ENCODE peak calls at places on chromosomes 7 and 10, in five cellular contexts. M is K562, V is A549, P is GM12878, O is HepG2. A is an unnamed sample.

GRCh38 chr7:42736931-42737330 is 174.9 kb downstream of the C7orf25 start:
- DNase-seq in M (peak), V (peak), P (no peak), O (no peak), A (peak)

GRCh38 chr7:29807179-29807841 is 1.0 kb downstream of the WIPF3 start:
- DNase-seq in M (no peak), V (peak), P (no peak), O (peak), A (peak)

GRCh38 chr10:109773818-109774440 is 149.4 kb downstream of the XPNPEP1 start:
- DNase-seq in M (peak), V (peak), P (no peak), O (peak), A (no peak)

GRCh38 chr10:51860257-51860656 is 160.9 kb upstream of the CSTF2T start:
- DNase-seq in M (no peak), V (no peak), P (no peak), O (no peak), A (no peak)

GRCh38 chr10:44071479-44071878 is 313.4 kb downstream of the CXCL12 start:
- DNase-seq in M (no peak), V (no peak), P (no peak), O (no peak), A (no peak)

GRCh38 chr7:120554960-120555571 is 282.1 kb downstream of the KCND2 start:
- DNase-seq in M (peak), V (peak), P (peak), O (peak), A (peak)

GRCh38 chr10:91653214-91653875 is 20.5 kb upstream of the PPP1R3C start:
- DNase-seq in M (no peak), V (no peak), P (no peak), O (no peak), A (no peak)

GRCh38 chr10:28734940-28735759 is 57.8 kb downstream of the BAMBI start:
- DNase-seq in M (peak), V (peak), P (no peak), O (peak), A (no peak)

GRCh38 chr10:102287538-102287937 is 42.2 kb downstream of the GBF1 start:
- DNase-seq in M (no peak), V (no peak), P (no peak), O (no peak), A (no peak)

GRCh38 chr10:58475322-58476277 is 37.1 kb upstream of the BICC1 start:
- DNase-seq in M (no peak), V (no peak), P (no peak), O (no peak), A (no peak)

GRCh38 chr10:94578790-94579189 is 33.2 kb downstream of the HELLS start:
- DNase-seq in M (no peak), V (no peak), P (no peak), O (no peak), A (no peak)
- TF ChIP-seq ESRRA in M (no peak), V (no peak), P (no peak), O (no peak), A (no peak)

DNA sequence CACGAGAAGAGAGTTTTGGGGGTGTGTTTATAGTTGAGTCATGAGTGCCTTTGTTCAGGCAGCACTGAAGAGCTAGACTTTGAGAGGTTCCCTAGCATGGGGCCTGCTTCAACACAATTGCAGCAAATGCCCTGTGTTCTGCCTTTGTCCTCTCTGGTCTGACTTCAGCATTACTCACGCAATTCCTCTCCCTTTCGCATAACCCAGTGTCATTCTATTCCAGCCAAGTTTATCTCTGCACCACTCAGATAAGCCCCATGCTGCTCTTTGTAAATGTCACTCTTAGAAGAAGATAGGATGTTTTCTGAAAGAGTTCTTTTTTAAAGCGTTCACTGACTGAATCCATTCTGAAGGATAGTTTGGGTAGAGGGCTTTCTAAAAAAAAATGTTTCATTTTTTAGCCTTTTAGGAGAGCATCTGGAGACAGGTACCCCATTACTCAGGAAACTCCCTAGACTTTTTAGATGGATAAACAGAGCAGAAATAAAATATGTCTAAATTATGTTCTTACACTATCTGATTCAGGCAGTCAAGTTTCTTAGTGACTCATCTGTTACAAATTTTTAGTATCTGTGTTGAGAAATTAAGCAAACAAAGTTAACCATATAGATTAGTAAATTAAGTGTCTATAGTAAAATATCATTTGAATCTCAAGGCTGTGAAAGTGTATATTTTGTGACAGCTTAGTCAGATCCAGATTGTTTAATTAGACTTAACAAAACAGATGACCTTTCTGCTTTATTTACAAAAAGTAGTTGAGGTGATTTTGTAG is 318.5 kb downstream of the GPR158 start:
- DNase-seq in M (peak), V (peak), P (no peak), O (no peak), A (peak)
- TF ChIP-seq ESRRA in M (peak), V (no peak), P (no peak), O (no peak), A (no peak)

DNA sequence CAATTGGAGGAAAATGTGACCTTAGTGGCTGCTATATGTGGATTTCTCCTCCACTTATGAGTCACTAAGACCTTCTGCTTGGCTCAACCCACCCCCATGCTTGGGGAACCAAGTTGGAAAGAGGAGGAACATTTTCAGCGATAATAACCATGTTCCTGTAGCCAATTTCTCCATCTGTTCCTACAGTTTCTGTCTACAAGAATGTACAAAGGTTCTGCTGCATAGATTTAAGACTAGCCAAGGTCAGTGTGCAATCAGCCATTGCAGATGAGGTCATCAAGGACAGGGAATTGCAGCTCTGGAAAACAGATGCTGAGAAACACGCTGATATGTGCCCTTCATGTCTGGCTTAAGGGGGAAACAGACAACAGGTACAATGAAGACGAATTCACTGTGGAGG is 5.6 kb upstream of the NRCAM start:
- DNase-seq in M (no peak), V (no peak), P (no peak), O (no peak), A (no peak)
- TF ChIP-seq ESRRA in M (no peak), V (no peak), P (no peak), O (no peak), A (no peak)

GRCh38 chr7:78090616-78091015 is 292.0 kb downstream of the PHTF2 start:
- DNase-seq in M (no peak), V (no peak), P (no peak), O (no peak), A (no peak)
- TF ChIP-seq ESRRA in M (no peak), V (no peak), P (no peak), O (no peak), A (no peak)